ENCODE peak calls at places on chromosomes 11 and 22, in four cellular contexts. Q, B, Z and T are unnamed samples.
A peak's percentile ranks its signal among the peaks of the same experiment; 100 is the strongest.

GRCh38 chr11:110070176-110070575 is 23.0 kb upstream of the ZC3H12C start:
- DNase-seq in Q (no peak), B (no peak), Z (no peak), T (no peak)

GRCh38 chr22:42294034-42294985 is 23.9 kb upstream of the TCF20 start:
- DNase-seq in Q (no peak), B (peak; percentile 91), Z (peak; percentile 79), T (no peak)

GRCh38 chr11:124717786-124718634 is 21.7 kb upstream of the NRGN start:
- DNase-seq in Q (no peak), B (peak; percentile 68), Z (peak; percentile 59), T (peak; percentile 62)

GRCh38 chr11:11988099-11988651 is 20.3 kb downstream of the DKK3 start:
- DNase-seq in Q (no peak), B (no peak), Z (no peak), T (no peak)

GRCh38 chr11:69854719-69855118 is 35.5 kb upstream of the FGF3 start:
- DNase-seq in Q (no peak), B (no peak), Z (no peak), T (no peak)

GRCh38 chr22:28802595-28803087 is 2.3 kb upstream of the XBP1 start:
- DNase-seq in Q (no peak), B (no peak), Z (no peak), T (no peak)

GRCh38 chr11:73869234-73869949 is 7.3 kb downstream of the COA4 start:
- DNase-seq in Q (no peak), B (no peak), Z (no peak), T (no peak)

GRCh38 chr11:71495286-71496090 is 31.6 kb upstream of the KRTAP5-7 start:
- DNase-seq in Q (no peak), B (no peak), Z (peak; percentile 45), T (no peak)

GRCh38 chr11:6427516-6427915 is 8.6 kb upstream of the APBB1 start:
- DNase-seq in Q (no peak), B (no peak), Z (no peak), T (no peak)

GRCh38 chr11:92473736-92474135 is 249.1 kb downstream of the FAT3 start:
- DNase-seq in Q (no peak), B (no peak), Z (no peak), T (no peak)

GRCh38 chr11:71252782-71253730 is 679 bp upstream of the SHANK2 start:
- DNase-seq in Q (no peak), B (peak; percentile 41), Z (peak; percentile 68), T (no peak)

GRCh38 chr11:44032304-44033085 is 15.3 kb upstream of the ACCSL start:
- DNase-seq in Q (no peak), B (no peak), Z (no peak), T (peak; percentile 42)

GRCh38 chr11:103339485-103339857 is 230.2 kb downstream of the DYNC2H1 start:
- DNase-seq in Q (no peak), B (no peak), Z (no peak), T (no peak)

GRCh38 chr11:63599211-63600122 is 14.8 kb downstream of the PLAAT3 start:
- DNase-seq in Q (no peak), B (no peak), Z (no peak), T (no peak)

GRCh38 chr11:10324474-10324873 is 19.6 kb downstream of the ADM start:
- DNase-seq in Q (no peak), B (no peak), Z (no peak), T (no peak)

GRCh38 chr11:122671270-122671906 is 15.9 kb downstream of the UBASH3B start:
- DNase-seq in Q (no peak), B (peak; percentile 15), Z (no peak), T (no peak)

GRCh38 chr11:111923951-111924350 is 5.2 kb downstream of the C11orf52 start:
- DNase-seq in Q (no peak), B (no peak), Z (no peak), T (no peak)

GRCh38 chr11:27718853-27719574 is 18.8 kb upstream of the BDNF start:
- DNase-seq in Q (no peak), B (peak; percentile 76), Z (peak; percentile 77), T (no peak)

GRCh38 chr11:1994121-1994520 is 3.5 kb downstream of the H19 start:
- DNase-seq in Q (no peak), B (no peak), Z (peak; percentile 24), T (peak; percentile 38)

GRCh38 chr11:17275376-17276235 is 933 bp upstream of the NUCB2 start:
- DNase-seq in Q (no peak), B (no peak), Z (no peak), T (no peak)

GRCh38 chr11:104320956-104321355 is 157.0 kb upstream of the PDGFD start:
- DNase-seq in Q (no peak), B (no peak), Z (no peak), T (no peak)